ENCODE peak calls at places on chromosome 22, in six cellular contexts. R is Caco-2, V is BE2C, P is adrenal gland, X is thoracic aorta, H is Calu3. T is an unnamed sample.

GRCh38 chr22:24171822-24172221 is 9.5 kb upstream of the SUSD2 start:
- DNase-seq in R (no peak), V (no peak), P (no peak), X (no peak), H (no peak), T (no peak)

GRCh38 chr22:41482319-41482935 is 13.5 kb downstream of the ACO2 start:
- DNase-seq in R (no peak), V (no peak), P (no peak), X (no peak), H (no peak), T (no peak)

GRCh38 chr22:28882545-28882877 is 861 bp upstream of the ZNRF3 start:
- DNase-seq in R (no peak), V (no peak), P (no peak), X (no peak), H (no peak), T (peak)

GRCh38 chr22:31346733-31347250 is 646 bp upstream of the PATZ1 start:
- DNase-seq in R (no peak), V (peak), P (peak), X (no peak), H (peak), T (peak)

GRCh38 chr22:32904044-32904443 is 102.5 kb downstream of the TIMP3 start:
- DNase-seq in R (peak), V (peak), P (peak), X (no peak), H (peak), T (peak)

GRCh38 chr22:47194476-47195155 is 432.2 kb downstream of the TBC1D22A start:
- DNase-seq in R (no peak), V (no peak), P (no peak), X (no peak), H (no peak), T (no peak)

GRCh38 chr22:22882033-22882717 is 5.4 kb upstream of the IGLL5 start:
- DNase-seq in R (no peak), V (no peak), P (no peak), X (no peak), H (peak), T (no peak)

GRCh38 chr22:39908737-39909136 is 7.9 kb downstream of the GRAP2 start:
- DNase-seq in R (no peak), V (no peak), P (no peak), X (no peak), H (no peak), T (no peak)

GRCh38 chr22:23720855-23721254 is 30.0 kb downstream of the RGL4 start:
- DNase-seq in R (no peak), V (no peak), P (no peak), X (no peak), H (no peak), T (no peak)

GRCh38 chr22:39311592-39312400 is 7.6 kb downstream of the RPL3 start:
- DNase-seq in R (no peak), V (no peak), P (no peak), X (no peak), H (no peak), T (no peak)

GRCh38 chr22:11598492-11599440 is 3929.2 kb upstream of the OR11H1 start:
- DNase-seq in R (no peak), V (no peak), P (no peak), X (no peak), H (no peak), T (no peak)

GRCh38 chr22:39299829-39300178 is 19.6 kb downstream of the RPL3 start:
- DNase-seq in R (no peak), V (no peak), P (no peak), X (no peak), H (no peak), T (no peak)

GRCh38 chr22:44821741-44822425 is 69.5 kb downstream of the ARHGAP8 start:
- DNase-seq in R (no peak), V (no peak), P (no peak), X (no peak), H (no peak), T (no peak)

GRCh38 chr22:19971276-19972124 is 29.9 kb upstream of the TXNRD2 start:
- DNase-seq in R (no peak), V (no peak), P (no peak), X (no peak), H (no peak), T (no peak)

GRCh38 chr22:25123677-25124076 is 76.0 kb upstream of the CRYBB3 start:
- DNase-seq in R (no peak), V (no peak), P (no peak), X (no peak), H (no peak), T (no peak)

GRCh38 chr22:19674129-19674928 is 40.0 kb upstream of the SEPTIN5 start:
- DNase-seq in R (no peak), V (peak), P (no peak), X (no peak), H (no peak), T (no peak)

GRCh38 chr22:20438678-20439492 is 1.3 kb upstream of the SCARF2 start:
- DNase-seq in R (peak), V (peak), P (no peak), X (no peak), H (no peak), T (no peak)

GRCh38 chr22:28874061-28874460 is 9.3 kb upstream of the ZNRF3 start:
- DNase-seq in R (no peak), V (no peak), P (no peak), X (no peak), H (no peak), T (no peak)

GRCh38 chr22:19174106-19175025 is 4.2 kb downstream of the SLC25A1 start:
- DNase-seq in R (peak), V (peak), P (peak), X (no peak), H (no peak), T (no peak)

GRCh38 chr22:19147193-19147780 is 2.8 kb downstream of the GSC2 start:
- DNase-seq in R (no peak), V (no peak), P (no peak), X (no peak), H (no peak), T (no peak)

GRCh38 chr22:32634424-32634981 is 159.9 kb downstream of the FBXO7 start:
- DNase-seq in R (no peak), V (no peak), P (no peak), X (no peak), H (no peak), T (no peak)

GRCh38 chr22:38924197-38924952 is 33.0 kb upstream of the APOBEC3A start:
- DNase-seq in R (peak), V (peak), P (peak), X (peak), H (peak), T (no peak)

GRCh38 chr22:39284142-39284980 is 35.1 kb downstream of the RPL3 start:
- DNase-seq in R (no peak), V (no peak), P (no peak), X (no peak), H (peak), T (no peak)

GRCh38 chr22:47390026-47390970 is 627.8 kb downstream of the TBC1D22A start:
- DNase-seq in R (no peak), V (no peak), P (no peak), X (no peak), H (no peak), T (no peak)

GRCh38 chr22:38314992-38315800 is 2.0 kb downstream of the CSNK1E start:
- DNase-seq in R (no peak), V (no peak), P (peak), X (no peak), H (no peak), T (no peak)

GRCh38 chr22:32572741-32573140 is 98.1 kb downstream of the FBXO7 start:
- DNase-seq in R (no peak), V (no peak), P (no peak), X (no peak), H (no peak), T (no peak)

GRCh38 chr22:20602589-20603164 is 95.3 kb downstream of the MED15 start:
- DNase-seq in R (no peak), V (no peak), P (no peak), X (no peak), H (no peak), T (no peak)

GRCh38 chr22:28812491-28812890 is 12.1 kb upstream of the XBP1 start:
- DNase-seq in R (no peak), V (no peak), P (no peak), X (no peak), H (no peak), T (no peak)

GRCh38 chr22:48663297-48663696 is 1164.4 kb downstream of the BRD1 start:
- DNase-seq in R (no peak), V (no peak), P (no peak), X (no peak), H (no peak), T (no peak)

GRCh38 chr22:49212002-49212401 is 615.7 kb downstream of the BRD1 start:
- DNase-seq in R (no peak), V (no peak), P (no peak), X (no peak), H (no peak), T (no peak)

GRCh38 chr22:39738746-39739145 is 154.8 kb downstream of the ENTHD1 start:
- DNase-seq in R (no peak), V (no peak), P (no peak), X (no peak), H (no peak), T (no peak)

GRCh38 chr22:35353318-35353717 is 27.6 kb upstream of the HMOX1 start:
- DNase-seq in R (no peak), V (no peak), P (peak), X (no peak), H (no peak), T (no peak)

GRCh38 chr22:43159484-43160178 is 8.3 kb downstream of the TSPO start:
- DNase-seq in R (no peak), V (peak), P (peak), X (no peak), H (peak), T (peak)
- TF ChIP-seq CTCF in R (no peak), V (peak), P (no peak), X (no peak), H (peak), T (peak)

DNA sequence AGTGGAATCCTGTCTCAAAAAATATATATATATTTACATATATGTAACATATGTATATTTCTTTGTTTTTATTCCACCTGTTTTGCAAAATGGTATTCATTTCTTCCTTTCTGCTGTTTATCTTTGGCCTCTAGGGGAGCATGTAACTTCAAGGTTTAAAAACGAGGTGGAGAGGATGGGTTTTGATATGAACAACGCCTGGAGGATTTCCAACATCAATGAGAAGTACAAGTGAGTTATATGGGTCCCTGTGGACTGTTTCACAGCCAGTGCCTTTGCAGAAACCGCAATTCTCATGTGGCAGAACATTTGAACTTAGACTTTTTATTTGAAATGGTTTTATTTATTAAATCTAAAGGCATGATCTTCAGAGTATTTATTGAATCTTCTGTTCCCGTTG is 81.6 kb upstream of the HORMAD2 start:
- DNase-seq in R (no peak), V (no peak), P (no peak), X (no peak), H (no peak), T (no peak)
- TF ChIP-seq CTCF in R (peak), V (peak), P (peak), X (no peak), H (no peak), T (peak)

GRCh38 chr22:17920992-17921650 is 103.2 kb downstream of the MICAL3 start:
- DNase-seq in R (no peak), V (no peak), P (no peak), X (no peak), H (no peak), T (no peak)

GRCh38 chr22:17919276-17920144 is 104.9 kb downstream of the MICAL3 start:
- DNase-seq in R (no peak), V (no peak), P (peak), X (no peak), H (no peak), T (no peak)

GRCh38 chr22:17921871-17922821 is 102.2 kb downstream of the MICAL3 start:
- DNase-seq in R (peak), V (no peak), P (no peak), X (no peak), H (no peak), T (no peak)

GRCh38 chr22:17918840-17919239 is 105.5 kb downstream of the MICAL3 start:
- DNase-seq in R (no peak), V (no peak), P (no peak), X (no peak), H (no peak), T (no peak)

GRCh38 chr22:17920145-17920605 is 104.2 kb downstream of the MICAL3 start:
- DNase-seq in R (peak), V (peak), P (peak), X (no peak), H (peak), T (peak)
- TF ChIP-seq CTCF in R (peak), V (peak), P (no peak), X (no peak), H (no peak), T (no peak)

GRCh38 chr22:36760716-36761115 is 15.2 kb downstream of the IFT27 start:
- DNase-seq in R (no peak), V (no peak), P (no peak), X (no peak), H (no peak), T (no peak)
- TF ChIP-seq CTCF in R (no peak), V (no peak), P (no peak), X (no peak), H (no peak), T (no peak)

DNA sequence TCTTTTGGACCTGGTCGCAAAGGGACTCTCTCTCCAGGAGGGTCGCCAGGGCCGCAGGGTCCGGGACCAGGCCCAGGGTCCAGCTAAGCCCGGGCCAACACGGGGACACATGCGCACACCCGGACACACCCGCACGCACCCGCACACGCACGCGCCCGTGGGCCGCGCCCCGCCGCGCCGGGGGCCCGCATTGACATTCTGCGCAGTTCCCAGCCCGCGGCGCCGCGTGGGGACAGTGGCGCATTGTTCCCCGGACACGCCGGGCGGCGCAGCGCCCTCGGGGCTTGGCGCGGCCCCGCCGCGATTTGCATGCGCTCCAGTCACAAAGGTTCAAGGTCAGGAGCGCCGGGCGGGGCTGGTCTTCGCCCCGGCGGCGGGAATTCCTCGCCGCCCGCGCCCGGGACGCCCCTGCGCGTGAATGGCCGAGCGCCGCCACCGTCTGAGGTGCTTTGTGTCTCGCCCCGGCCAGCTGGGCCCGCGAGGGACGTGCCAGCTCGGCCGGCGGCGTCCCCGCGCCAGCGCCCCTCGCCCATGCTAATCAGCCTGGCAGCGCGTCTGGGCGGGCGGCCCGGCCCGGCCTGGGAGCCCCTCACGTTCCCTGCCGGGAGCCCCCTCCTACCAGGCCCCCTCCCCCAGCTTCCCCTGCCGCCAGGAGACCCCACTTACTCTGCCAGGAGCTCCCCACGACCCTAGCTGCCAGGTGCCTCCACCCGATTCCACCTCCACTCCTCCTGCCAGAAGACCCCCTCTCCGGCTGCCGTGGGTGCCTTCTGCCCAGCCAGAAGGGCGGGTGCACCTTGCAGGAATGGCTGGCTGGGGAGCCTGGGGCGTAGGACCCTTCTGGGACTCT is 50.5 kb upstream of the WNT7B start:
- DNase-seq in R (peak), V (no peak), P (peak), X (no peak), H (peak), T (no peak)
- TF ChIP-seq CTCF in R (no peak), V (no peak), P (peak), X (no peak), H (no peak), T (no peak)

T was measured in endothelial cell.